ENCODE peak calls at places on chromosomes 2 and 18, in five cellular contexts. A is body of pancreas, P is DND-41, K is tibial nerve, L is heart left ventricle. N is an unnamed sample.

GRCh38 chr2:61371027-61371426 is 99.9 kb downstream of the USP34 start:
- DNase-seq in A (no peak), P (no peak), K (no peak), L (no peak), N (no peak)

GRCh38 chr2:88187038-88187676 is 17.0 kb downstream of the THNSL2 start:
- DNase-seq in A (peak; percentile 73), P (peak; percentile 39), K (peak; percentile 59), L (peak; percentile 73), N (no peak)

GRCh38 chr2:238847841-238848565 is at the start of gene TWIST2:
- DNase-seq in A (peak; percentile 34), P (no peak), K (peak; percentile 80), L (peak; percentile 80), N (no peak)

GRCh38 chr2:133477614-133477990 is 90.7 kb downstream of the NCKAP5 start:
- DNase-seq in A (no peak), P (no peak), K (no peak), L (no peak), N (no peak)

GRCh38 chr2:124804014-124804940 is 779.2 kb downstream of the CNTNAP5 start:
- DNase-seq in A (peak; percentile 7), P (no peak), K (no peak), L (no peak), N (no peak)

GRCh38 chr2:72140621-72140960 is 7.1 kb downstream of the CYP26B1 start:
- DNase-seq in A (peak; percentile 0), P (no peak), K (no peak), L (no peak), N (peak; percentile 47)

GRCh38 chr2:122209377-122209776 is 453.9 kb downstream of the TSN start:
- DNase-seq in A (no peak), P (no peak), K (no peak), L (no peak), N (no peak)

GRCh38 chr2:227613272-227613660 is 1.4 kb downstream of the SCYGR3 start:
- DNase-seq in A (no peak), P (no peak), K (no peak), L (no peak), N (no peak)

GRCh38 chr2:181955010-181955409 is 30.6 kb upstream of the PPP1R1C start:
- DNase-seq in A (no peak), P (no peak), K (no peak), L (no peak), N (no peak)

GRCh38 chr2:169160926-169161481 is 91.6 kb downstream of the DHRS9 start:
- DNase-seq in A (no peak), P (no peak), K (no peak), L (no peak), N (no peak)

GRCh38 chr18:44682181-44682870 is 1.6 kb downstream of the SETBP1 start:
- DNase-seq in A (peak; percentile 48), P (no peak), K (peak; percentile 36), L (peak; percentile 24), N (no peak)

GRCh38 chr2:149800624-149801220 is 213.1 kb upstream of the MMADHC start:
- DNase-seq in A (no peak), P (no peak), K (no peak), L (no peak), N (no peak)

GRCh38 chr2:188701836-188702235 is 272.3 kb upstream of the COL3A1 start:
- DNase-seq in A (no peak), P (no peak), K (no peak), L (no peak), N (no peak)

GRCh38 chr2:113198790-113199612 is 25.2 kb downstream of the PSD4 start:
- DNase-seq in A (peak; percentile 93), P (no peak), K (peak; percentile 64), L (peak; percentile 88), N (peak; percentile 94)

GRCh38 chr2:96832751-96833507 is 10.9 kb downstream of the ANKRD23 start:
- DNase-seq in A (peak; percentile 97), P (no peak), K (peak; percentile 28), L (peak; percentile 78), N (peak; percentile 80)

GRCh38 chr2:121468936-121469335 is 61.7 kb upstream of the RNU4ATAC start:
- DNase-seq in A (no peak), P (no peak), K (no peak), L (no peak), N (no peak)

GRCh38 chr18:35616664-35617423 is 35.3 kb downstream of the GALNT1 start:
- DNase-seq in A (peak; percentile 14), P (peak; percentile 53), K (peak; percentile 10), L (peak; percentile 39), N (no peak)

GRCh38 chr2:200353873-200354272 is 47.4 kb downstream of the SPATS2L start:
- DNase-seq in A (no peak), P (no peak), K (no peak), L (no peak), N (no peak)

GRCh38 chr2:1222062-1222461 is 191.2 kb upstream of the TPO start:
- DNase-seq in A (no peak), P (no peak), K (no peak), L (no peak), N (no peak)

GRCh38 chr2:9690716-9691498 is 60.1 kb upstream of the YWHAQ start:
- DNase-seq in A (no peak), P (no peak), K (no peak), L (no peak), N (no peak)
- TF ChIP-seq CTCF in A (no peak), P (no peak), K (no peak), L (no peak), N (no peak)

DNA sequence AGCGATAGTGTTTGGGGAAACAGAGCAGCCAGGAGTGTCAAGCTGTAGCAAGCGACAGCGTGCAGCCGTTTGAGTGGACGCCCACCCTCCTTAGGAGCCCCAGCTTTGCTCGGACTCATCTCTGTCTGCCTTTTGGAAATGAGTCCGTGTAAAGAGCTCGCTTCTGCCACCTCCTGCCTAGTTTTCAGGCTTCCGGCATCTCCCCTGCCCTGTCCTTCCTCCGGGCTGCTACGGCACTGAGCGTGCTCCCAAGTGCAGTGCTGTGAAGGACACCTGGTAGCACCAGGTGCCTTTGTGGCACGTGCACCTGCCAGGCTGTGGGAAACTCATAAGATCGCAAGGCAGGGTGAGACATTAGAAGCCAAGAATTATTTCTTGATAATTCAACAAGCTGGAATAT is 117.1 kb downstream of the RNF144A start:
- DNase-seq in A (peak; percentile 92), P (no peak), K (no peak), L (no peak), N (no peak)
- TF ChIP-seq CTCF in A (no peak), P (peak; percentile 19), K (no peak), L (peak; percentile 36), N (peak; percentile 47)

GRCh38 chr2:152120430-152120829 is 21.6 kb upstream of the CACNB4 start:
- DNase-seq in A (no peak), P (no peak), K (no peak), L (no peak), N (no peak)

DNA sequence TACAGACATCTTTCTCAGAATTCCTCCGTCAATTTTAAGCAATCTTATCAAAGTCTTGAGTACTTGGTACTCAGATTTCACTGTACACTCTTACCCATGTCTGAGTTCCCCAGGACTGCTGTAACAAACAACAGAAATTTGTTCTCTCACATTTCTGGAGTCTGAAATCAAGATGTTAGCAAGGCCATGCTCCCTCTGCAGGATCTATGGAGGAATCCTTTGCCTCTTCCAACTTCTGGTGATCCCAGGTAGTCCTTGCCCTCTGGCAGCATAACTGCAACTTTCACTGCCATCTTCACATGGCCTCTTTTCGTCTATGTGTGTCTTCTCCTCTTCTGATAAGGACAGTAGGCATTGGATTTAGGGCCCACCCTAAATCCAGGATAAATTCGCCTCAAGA is 17.1 kb upstream of the CACNB4 start:
- DNase-seq in A (no peak), P (no peak), K (no peak), L (no peak), N (no peak)
- TF ChIP-seq CTCF in A (no peak), P (no peak), K (no peak), L (no peak), N (no peak)

GRCh38 chr18:501406-501714 is 859 bp upstream of the COLEC12 start:
- DNase-seq in A (no peak), P (no peak), K (no peak), L (no peak), N (no peak)

GRCh38 chr18:500556-501405 is at the start of gene COLEC12:
- DNase-seq in A (peak; percentile 58), P (no peak), K (peak; percentile 25), L (peak; percentile 47), N (peak; percentile 78)

GRCh38 chr18:498901-499300 is 1.6 kb downstream of the COLEC12 start:
- DNase-seq in A (no peak), P (no peak), K (no peak), L (no peak), N (no peak)

GRCh38 chr18:499351-500229 is 911 bp downstream of the COLEC12 start:
- DNase-seq in A (peak; percentile 24), P (no peak), K (no peak), L (no peak), N (no peak)

DNA sequence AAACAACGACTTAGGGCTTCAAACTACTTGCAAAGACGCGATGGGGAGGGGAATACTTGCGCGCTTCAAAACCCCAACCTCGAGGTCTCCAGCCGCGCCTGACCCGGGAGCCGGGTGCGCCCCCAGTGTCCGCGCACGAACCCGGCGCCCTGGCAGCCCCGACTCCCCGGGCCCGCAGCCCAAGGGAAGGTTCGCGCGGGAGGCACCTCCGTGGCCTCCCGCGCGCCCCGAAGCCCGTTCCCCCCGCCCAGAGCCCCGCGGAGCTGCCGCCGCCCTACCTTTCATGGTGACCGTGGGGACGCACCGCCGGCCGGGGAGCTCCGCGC is 308 bp downstream of the COLEC12 start:
- DNase-seq in A (peak; percentile 20), P (no peak), K (no peak), L (peak; percentile 36), N (no peak)
- TF ChIP-seq CTCF in A (no peak), P (no peak), K (peak; percentile 25), L (peak; percentile 24), N (peak; percentile 42)

GRCh38 chr18:39841133-39842041 is 2113.6 kb upstream of the PIK3C3 start:
- DNase-seq in A (peak; percentile 53), P (no peak), K (peak; percentile 5), L (peak; percentile 52), N (peak; percentile 74)
- TF ChIP-seq CTCF in A (no peak), P (no peak), K (peak; percentile 31), L (peak; percentile 39), N (peak; percentile 67)

GRCh38 chr2:163607630-163608029 is 128.2 kb downstream of the FIGN start:
- DNase-seq in A (no peak), P (no peak), K (no peak), L (no peak), N (no peak)

GRCh38 chr2:163611557-163611906 is 124.3 kb downstream of the FIGN start:
- DNase-seq in A (no peak), P (no peak), K (no peak), L (no peak), N (no peak)

GRCh38 chr2:163612332-163612731 is 123.5 kb downstream of the FIGN start:
- DNase-seq in A (no peak), P (no peak), K (no peak), L (no peak), N (no peak)

GRCh38 chr2:163613155-163613554 is 122.7 kb downstream of the FIGN start:
- DNase-seq in A (no peak), P (no peak), K (no peak), L (no peak), N (no peak)

GRCh38 chr2:163610817-163611556 is 124.8 kb downstream of the FIGN start:
- DNase-seq in A (no peak), P (no peak), K (no peak), L (no peak), N (no peak)
- TF ChIP-seq CTCF in A (no peak), P (peak; percentile 35), K (no peak), L (no peak), N (peak; percentile 29)